ENCODE peak calls at places on chromosome 13, in eight cellular contexts. One of them, this sample, is unnamed.

GRCh38 chr13:44437356-44438233 is 64.0 kb downstream of the SERP2 start:
- DNase-seq in pancreas: no peak
- DNase-seq in transverse colon: no peak
- DNase-seq in Peyer's patch: no peak
- DNase-seq in uterus: no peak
- DNase-seq in adrenal gland: no peak
- DNase-seq in heart right ventricle: no peak
- DNase-seq in colonic mucosa: no peak
- DNase-seq in this sample: no peak

GRCh38 chr13:21686761-21687391 is 16.0 kb downstream of the FGF9 start:
- DNase-seq in pancreas: no peak
- DNase-seq in transverse colon: no peak
- DNase-seq in Peyer's patch: no peak
- DNase-seq in uterus: no peak
- DNase-seq in adrenal gland: no peak
- DNase-seq in heart right ventricle: no peak
- DNase-seq in colonic mucosa: no peak
- DNase-seq in this sample: no peak

GRCh38 chr13:44541601-44542000 is 34.5 kb downstream of the TSC22D1 start:
- DNase-seq in pancreas: no peak
- DNase-seq in transverse colon: no peak
- DNase-seq in Peyer's patch: no peak
- DNase-seq in uterus: no peak
- DNase-seq in adrenal gland: no peak
- DNase-seq in heart right ventricle: no peak
- DNase-seq in colonic mucosa: no peak
- DNase-seq in this sample: no peak

GRCh38 chr13:65594255-65594654 is 1635.9 kb downstream of the PCDH9 start:
- DNase-seq in pancreas: no peak
- DNase-seq in transverse colon: no peak
- DNase-seq in Peyer's patch: no peak
- DNase-seq in uterus: no peak
- DNase-seq in adrenal gland: no peak
- DNase-seq in heart right ventricle: no peak
- DNase-seq in colonic mucosa: no peak
- DNase-seq in this sample: no peak

GRCh38 chr13:63088226-63088625 is 1672.6 kb upstream of the PCDH20 start:
- DNase-seq in pancreas: no peak
- DNase-seq in transverse colon: no peak
- DNase-seq in Peyer's patch: no peak
- DNase-seq in uterus: no peak
- DNase-seq in adrenal gland: no peak
- DNase-seq in heart right ventricle: no peak
- DNase-seq in colonic mucosa: no peak
- DNase-seq in this sample: no peak

GRCh38 chr13:70098669-70099068 is 9.0 kb upstream of the ATXN8OS start:
- DNase-seq in pancreas: no peak
- DNase-seq in transverse colon: no peak
- DNase-seq in Peyer's patch: no peak
- DNase-seq in uterus: no peak
- DNase-seq in adrenal gland: no peak
- DNase-seq in heart right ventricle: no peak
- DNase-seq in colonic mucosa: no peak
- DNase-seq in this sample: no peak

GRCh38 chr13:34817246-34817645 is 124.8 kb upstream of the NBEA start:
- DNase-seq in pancreas: no peak
- DNase-seq in transverse colon: no peak
- DNase-seq in Peyer's patch: no peak
- DNase-seq in uterus: no peak
- DNase-seq in adrenal gland: no peak
- DNase-seq in heart right ventricle: no peak
- DNase-seq in colonic mucosa: no peak
- DNase-seq in this sample: no peak

GRCh38 chr13:84443463-84443862 is 561.2 kb upstream of the SLITRK1 start:
- DNase-seq in pancreas: no peak
- DNase-seq in transverse colon: no peak
- DNase-seq in Peyer's patch: no peak
- DNase-seq in uterus: no peak
- DNase-seq in adrenal gland: no peak
- DNase-seq in heart right ventricle: no peak
- DNase-seq in colonic mucosa: no peak
- DNase-seq in this sample: no peak

DNA sequence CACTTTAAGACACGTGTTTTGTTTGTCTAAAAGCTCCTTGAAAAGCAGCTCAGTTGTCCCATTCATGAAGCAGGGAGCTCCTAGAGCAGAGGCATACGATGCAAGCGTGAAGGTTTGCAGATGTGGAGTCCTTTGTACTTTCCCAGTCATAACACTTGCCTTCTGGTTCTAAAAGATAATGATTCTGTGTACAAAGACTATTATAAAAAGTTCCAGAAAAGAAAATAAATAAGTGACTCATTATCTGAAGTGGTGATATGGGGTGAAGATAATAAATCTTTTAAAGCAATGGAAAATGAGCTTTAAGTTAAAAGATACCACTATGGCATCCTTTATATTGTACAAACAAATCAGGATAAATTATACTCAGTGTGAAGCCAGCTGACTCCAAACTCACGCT is 569.9 kb downstream of the MYO16 start:
- DNase-seq in pancreas: no peak
- DNase-seq in transverse colon: no peak
- DNase-seq in Peyer's patch: no peak
- DNase-seq in uterus: no peak
- DNase-seq in adrenal gland: no peak
- DNase-seq in heart right ventricle: no peak
- DNase-seq in colonic mucosa: no peak
- DNase-seq in this sample: no peak
- H3K27ac ChIP-seq in pancreas: no peak overlapping the region
- H3K27ac ChIP-seq in transverse colon: no peak overlapping the region
- H3K27ac ChIP-seq in Peyer's patch: no peak overlapping the region
- H3K27ac ChIP-seq in uterus: no peak overlapping the region
- H3K27ac ChIP-seq in adrenal gland: no peak overlapping the region
- H3K27ac ChIP-seq in heart right ventricle: no peak overlapping the region
- H3K27ac ChIP-seq in colonic mucosa: no peak overlapping the region
- H3K27ac ChIP-seq in this sample: no peak overlapping the region

GRCh38 chr13:111380431-111380830 is 60.0 kb downstream of the TEX29 start:
- DNase-seq in pancreas: no peak
- DNase-seq in transverse colon: no peak
- DNase-seq in Peyer's patch: peak; percentile 29
- DNase-seq in uterus: no peak
- DNase-seq in adrenal gland: no peak
- DNase-seq in heart right ventricle: no peak
- DNase-seq in colonic mucosa: no peak
- DNase-seq in this sample: no peak
- H3K27ac ChIP-seq in pancreas: no peak overlapping the region
- H3K27ac ChIP-seq in transverse colon: no peak overlapping the region
- H3K27ac ChIP-seq in Peyer's patch: no peak overlapping the region
- H3K27ac ChIP-seq in uterus: no peak overlapping the region
- H3K27ac ChIP-seq in adrenal gland: no peak overlapping the region
- H3K27ac ChIP-seq in heart right ventricle: no peak overlapping the region
- H3K27ac ChIP-seq in colonic mucosa: no peak overlapping the region
- H3K27ac ChIP-seq in this sample: no peak overlapping the region

DNA sequence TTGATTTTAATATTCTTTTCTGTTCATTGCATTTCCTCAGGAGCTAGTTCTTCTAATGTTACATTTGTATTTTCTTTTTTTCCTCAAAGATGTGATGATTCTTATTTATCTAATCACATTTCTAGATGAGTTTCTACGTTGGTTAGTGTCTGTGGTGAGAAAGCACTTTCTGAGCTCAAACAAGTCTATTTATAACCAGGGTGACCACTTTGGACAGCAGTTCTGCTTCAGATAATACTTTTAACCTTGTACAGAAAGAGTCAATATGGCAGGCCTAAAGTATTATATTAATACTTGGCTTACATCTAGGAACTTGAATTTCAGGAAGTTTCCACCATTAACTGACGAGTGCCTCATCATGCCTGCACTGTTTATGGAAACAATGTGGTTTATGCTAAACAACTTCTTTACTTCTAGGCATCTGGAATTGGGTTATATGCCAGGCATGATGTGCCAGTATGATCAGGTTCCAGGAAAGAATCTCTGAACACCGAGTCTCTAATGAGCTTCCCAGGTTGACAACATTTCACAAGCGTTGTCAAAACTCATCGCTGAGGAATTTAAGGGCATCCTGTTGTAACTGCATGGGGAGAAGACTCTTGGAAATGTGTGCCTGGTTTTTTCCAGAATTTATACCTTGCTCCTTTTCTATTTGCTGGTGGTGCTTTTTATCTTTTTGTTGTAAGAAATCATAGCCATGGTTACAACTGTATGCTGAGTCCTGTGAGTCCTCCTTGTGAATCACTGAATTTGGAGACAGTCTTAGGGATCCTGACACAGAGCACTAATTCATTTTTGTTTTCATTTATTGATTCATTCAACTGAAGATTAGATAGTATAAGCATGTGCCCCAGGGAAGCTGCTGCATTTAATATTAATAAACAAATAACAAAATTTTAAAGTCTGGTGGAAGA is 344.4 kb upstream of the PCDH9 start:
- DNase-seq in pancreas: no peak
- DNase-seq in transverse colon: no peak
- DNase-seq in Peyer's patch: no peak
- DNase-seq in uterus: no peak
- DNase-seq in adrenal gland: no peak
- DNase-seq in heart right ventricle: no peak
- DNase-seq in colonic mucosa: no peak
- DNase-seq in this sample: no peak
- H3K27ac ChIP-seq in pancreas: no peak overlapping the region
- H3K27ac ChIP-seq in transverse colon: no peak overlapping the region
- H3K27ac ChIP-seq in Peyer's patch: no peak overlapping the region
- H3K27ac ChIP-seq in uterus: no peak overlapping the region
- H3K27ac ChIP-seq in adrenal gland: no peak overlapping the region
- H3K27ac ChIP-seq in heart right ventricle: no peak overlapping the region
- H3K27ac ChIP-seq in colonic mucosa: no peak overlapping the region
- H3K27ac ChIP-seq in this sample: no peak overlapping the region

GRCh38 chr13:40272776-40273139 is 393.7 kb downstream of the FOXO1 start:
- DNase-seq in pancreas: no peak
- DNase-seq in transverse colon: no peak
- DNase-seq in Peyer's patch: no peak
- DNase-seq in uterus: peak; percentile 46
- DNase-seq in adrenal gland: no peak
- DNase-seq in heart right ventricle: no peak
- DNase-seq in colonic mucosa: no peak
- DNase-seq in this sample: no peak

GRCh38 chr13:40273173-40274000 is 393.1 kb downstream of the FOXO1 start:
- DNase-seq in pancreas: no peak
- DNase-seq in transverse colon: no peak
- DNase-seq in Peyer's patch: no peak
- DNase-seq in uterus: no peak
- DNase-seq in adrenal gland: no peak
- DNase-seq in heart right ventricle: no peak
- DNase-seq in colonic mucosa: no peak
- DNase-seq in this sample: peak; percentile 53

GRCh38 chr13:40269086-40269485 is 397.4 kb downstream of the FOXO1 start:
- DNase-seq in pancreas: no peak
- DNase-seq in transverse colon: no peak
- DNase-seq in Peyer's patch: no peak
- DNase-seq in uterus: peak; percentile 55
- DNase-seq in adrenal gland: no peak
- DNase-seq in heart right ventricle: no peak
- DNase-seq in colonic mucosa: no peak
- DNase-seq in this sample: no peak

GRCh38 chr13:40271931-40272775 is 394.3 kb downstream of the FOXO1 start:
- DNase-seq in pancreas: peak; percentile 52
- DNase-seq in transverse colon: peak; percentile 38
- DNase-seq in Peyer's patch: peak; percentile 72
- DNase-seq in uterus: peak; percentile 91
- DNase-seq in adrenal gland: peak; percentile 44
- DNase-seq in heart right ventricle: peak; percentile 44
- DNase-seq in colonic mucosa: peak; percentile 31
- DNase-seq in this sample: no peak

GRCh38 chr13:40271511-40271910 is 394.9 kb downstream of the FOXO1 start:
- DNase-seq in pancreas: no peak
- DNase-seq in transverse colon: peak; percentile 14
- DNase-seq in Peyer's patch: peak; percentile 59
- DNase-seq in uterus: peak; percentile 43
- DNase-seq in adrenal gland: no peak
- DNase-seq in heart right ventricle: peak; percentile 31
- DNase-seq in colonic mucosa: no peak
- DNase-seq in this sample: no peak
- H3K27ac ChIP-seq in pancreas: peak overlapping the region; percentile 42
- H3K27ac ChIP-seq in transverse colon: no peak overlapping the region
- H3K27ac ChIP-seq in Peyer's patch: peak overlapping the region; percentile 19
- H3K27ac ChIP-seq in uterus: peak overlapping the region; percentile 88
- H3K27ac ChIP-seq in adrenal gland: peak overlapping the region; percentile 48
- H3K27ac ChIP-seq in heart right ventricle: peak overlapping the region; percentile 76
- H3K27ac ChIP-seq in colonic mucosa: no peak overlapping the region
- H3K27ac ChIP-seq in this sample: peak overlapping the region; percentile 52

DNA sequence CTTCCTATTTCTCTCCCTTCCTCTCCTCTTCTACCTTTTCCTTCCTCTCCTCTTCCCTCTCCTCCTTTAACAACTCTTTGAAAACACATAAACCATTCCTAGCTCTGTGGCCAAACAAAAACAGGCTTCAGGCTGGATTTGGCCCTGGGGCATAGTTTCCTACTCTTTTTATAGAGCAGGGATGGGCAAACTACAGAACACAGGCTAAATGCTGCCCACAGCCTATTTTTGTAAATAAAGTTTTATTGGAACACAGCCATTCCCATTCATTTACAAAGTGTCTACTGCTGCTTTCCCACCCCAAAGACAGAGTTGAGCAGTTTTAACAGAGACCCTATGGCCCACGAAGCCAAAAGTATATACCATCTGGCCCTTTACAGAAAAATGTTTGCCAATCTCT is 35.4 kb downstream of the LHFPL6 start:
- DNase-seq in pancreas: no peak
- DNase-seq in transverse colon: no peak
- DNase-seq in Peyer's patch: no peak
- DNase-seq in uterus: no peak
- DNase-seq in adrenal gland: no peak
- DNase-seq in heart right ventricle: no peak
- DNase-seq in colonic mucosa: no peak
- DNase-seq in this sample: no peak
- H3K27ac ChIP-seq in pancreas: no peak overlapping the region
- H3K27ac ChIP-seq in transverse colon: no peak overlapping the region
- H3K27ac ChIP-seq in Peyer's patch: no peak overlapping the region
- H3K27ac ChIP-seq in uterus: no peak overlapping the region
- H3K27ac ChIP-seq in adrenal gland: no peak overlapping the region
- H3K27ac ChIP-seq in heart right ventricle: peak overlapping the region; percentile 74
- H3K27ac ChIP-seq in colonic mucosa: no peak overlapping the region
- H3K27ac ChIP-seq in this sample: no peak overlapping the region

DNA sequence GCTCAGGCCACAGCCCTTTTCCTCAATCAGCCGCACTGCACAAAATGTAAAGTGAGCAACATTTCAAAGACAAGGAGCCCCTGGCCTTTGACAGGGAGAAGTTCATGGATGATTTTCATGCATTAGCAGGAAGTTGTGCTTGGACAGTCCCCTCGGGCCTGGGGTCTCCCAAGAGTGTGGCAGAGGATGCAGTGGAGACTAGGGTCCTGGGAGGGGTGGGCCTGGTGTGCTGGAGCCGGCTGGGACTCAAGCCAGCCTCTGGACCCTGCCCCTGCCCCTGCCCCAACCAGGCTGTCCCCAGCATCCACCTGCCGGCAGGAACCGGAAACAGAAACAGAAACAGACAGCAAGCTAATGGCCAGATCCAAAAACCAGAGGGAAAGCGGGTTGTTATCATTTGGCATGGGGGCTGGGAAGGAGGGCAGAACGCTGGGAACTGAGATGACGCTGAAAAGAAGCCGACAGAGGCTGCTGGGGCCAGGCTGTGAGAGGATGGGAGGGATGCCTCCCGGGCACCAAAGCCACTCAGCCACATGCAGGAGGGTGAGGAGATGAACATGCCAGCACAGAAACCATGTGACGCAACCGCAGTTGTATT is 2.3 kb downstream of the GAS6 start:
- DNase-seq in pancreas: peak; percentile 21
- DNase-seq in transverse colon: no peak
- DNase-seq in Peyer's patch: no peak
- DNase-seq in uterus: no peak
- DNase-seq in adrenal gland: no peak
- DNase-seq in heart right ventricle: no peak
- DNase-seq in colonic mucosa: peak; percentile 43
- DNase-seq in this sample: no peak
- H3K27ac ChIP-seq in pancreas: no peak overlapping the region
- H3K27ac ChIP-seq in transverse colon: peak overlapping the region; percentile 86
- H3K27ac ChIP-seq in Peyer's patch: peak overlapping the region; percentile 89
- H3K27ac ChIP-seq in uterus: peak overlapping the region; percentile 97
- H3K27ac ChIP-seq in adrenal gland: no peak overlapping the region
- H3K27ac ChIP-seq in heart right ventricle: peak overlapping the region; percentile 99
- H3K27ac ChIP-seq in colonic mucosa: peak overlapping the region; percentile 84
- H3K27ac ChIP-seq in this sample: no peak overlapping the region